ENCODE peak calls at places on chromosomes 7 and 10, in five cellular contexts. One of them, this sample, is unnamed.
A peak's percentile ranks its signal among the peaks of the same experiment; 100 is the strongest.

GRCh38 chr7:3065724-3066143 is 22.1 kb upstream of the CARD11 start:
- DNase-seq in AG04449: no peak
- DNase-seq in natural killer cell: peak; percentile 47
- DNase-seq in IMR-90: peak; percentile 4
- DNase-seq in WTC11: peak; percentile 81
- DNase-seq in this sample: peak; percentile 67

GRCh38 chr10:95742529-95742884 is 13.5 kb upstream of the ENTPD1 start:
- DNase-seq in AG04449: no peak
- DNase-seq in IMR-90: peak; percentile 5
- DNase-seq in natural killer cell: no peak
- DNase-seq in WTC11: no peak
- DNase-seq in this sample: no peak

GRCh38 chr7:143279186-143280098 is 5.3 kb upstream of the TMEM139 start:
- DNase-seq in WTC11: no peak
- DNase-seq in AG04449: no peak
- DNase-seq in IMR-90: peak; percentile 68
- DNase-seq in natural killer cell: no peak
- DNase-seq in this sample: peak; percentile 48

GRCh38 chr10:79608505-79609375 is 2.0 kb upstream of the SFTPA1 start:
- DNase-seq in AG04449: no peak
- DNase-seq in WTC11: peak; percentile 73
- DNase-seq in IMR-90: peak; percentile 14
- DNase-seq in natural killer cell: no peak
- DNase-seq in this sample: peak; percentile 77

GRCh38 chr10:22683995-22684305 is 30.4 kb downstream of the PIP4K2A start:
- DNase-seq in IMR-90: no peak
- DNase-seq in natural killer cell: no peak
- DNase-seq in AG04449: no peak
- DNase-seq in WTC11: no peak
- DNase-seq in this sample: no peak

GRCh38 chr10:133104076-133104965 is 16.6 kb downstream of the ADGRA1 start:
- DNase-seq in natural killer cell: no peak
- DNase-seq in AG04449: no peak
- DNase-seq in WTC11: no peak
- DNase-seq in IMR-90: no peak
- DNase-seq in this sample: no peak

GRCh38 chr7:96936621-96937020 is 68.7 kb upstream of the DLX6 start:
- DNase-seq in IMR-90: no peak
- DNase-seq in WTC11: no peak
- DNase-seq in AG04449: no peak
- DNase-seq in natural killer cell: no peak
- DNase-seq in this sample: no peak

GRCh38 chr7:68805159-68805558 is 793.1 kb upstream of the AUTS2 start:
- DNase-seq in natural killer cell: no peak
- DNase-seq in AG04449: no peak
- DNase-seq in IMR-90: no peak
- DNase-seq in WTC11: no peak
- DNase-seq in this sample: no peak

GRCh38 chr10:11884706-11885423 is 61.7 kb downstream of the PROSER2 start:
- DNase-seq in WTC11: no peak
- DNase-seq in natural killer cell: no peak
- DNase-seq in IMR-90: no peak
- DNase-seq in AG04449: no peak
- DNase-seq in this sample: no peak

GRCh38 chr10:91745086-91745831 is 53.0 kb upstream of the TNKS2 start:
- DNase-seq in IMR-90: no peak
- DNase-seq in WTC11: peak; percentile 68
- DNase-seq in AG04449: no peak
- DNase-seq in natural killer cell: no peak
- DNase-seq in this sample: peak; percentile 44
- TF ChIP-seq CTCF in IMR-90: peak; percentile 15
- TF ChIP-seq CTCF in WTC11: no peak
- TF ChIP-seq CTCF in AG04449: peak; percentile 42
- TF ChIP-seq CTCF in natural killer cell: no peak
- TF ChIP-seq CTCF in this sample: peak; percentile 20

GRCh38 chr10:121070257-121070656 is 219.1 kb downstream of the WDR11 start:
- DNase-seq in WTC11: peak; percentile 30
- DNase-seq in IMR-90: no peak
- DNase-seq in AG04449: no peak
- DNase-seq in natural killer cell: no peak
- DNase-seq in this sample: peak; percentile 17
- TF ChIP-seq CTCF in WTC11: peak; percentile 24
- TF ChIP-seq CTCF in IMR-90: no peak
- TF ChIP-seq CTCF in AG04449: no peak
- TF ChIP-seq CTCF in natural killer cell: no peak
- TF ChIP-seq CTCF in this sample: no peak

DNA sequence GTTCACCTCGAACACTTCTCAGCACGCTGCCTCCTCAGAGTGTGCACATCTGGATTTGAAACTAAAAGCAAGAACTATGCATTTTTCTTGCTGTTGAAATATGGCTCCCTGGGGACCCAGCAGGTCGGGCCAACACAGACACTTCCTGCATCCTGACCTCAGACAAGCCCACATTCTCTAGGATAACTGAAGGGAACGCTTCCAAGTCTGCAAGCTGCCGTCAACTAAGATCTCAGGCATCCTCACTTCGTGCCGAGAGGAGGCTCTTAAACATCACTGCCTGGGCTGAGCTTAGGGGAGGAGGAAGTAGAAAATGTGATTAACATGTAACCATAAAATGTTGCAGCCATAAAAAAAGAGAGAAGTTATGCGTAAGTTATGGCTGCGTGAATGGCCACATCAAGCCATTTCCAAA is 65.5 kb downstream of the PYROXD2 start:
- DNase-seq in IMR-90: peak; percentile 99
- DNase-seq in natural killer cell: no peak
- DNase-seq in WTC11: no peak
- DNase-seq in AG04449: peak; percentile 100
- DNase-seq in this sample: no peak
- TF ChIP-seq CTCF in IMR-90: peak; percentile 0
- TF ChIP-seq CTCF in natural killer cell: no peak
- TF ChIP-seq CTCF in WTC11: no peak
- TF ChIP-seq CTCF in AG04449: no peak
- TF ChIP-seq CTCF in this sample: no peak

GRCh38 chr7:17940302-17941170 is at the start of gene SNX13:
- DNase-seq in AG04449: peak; percentile 41
- DNase-seq in natural killer cell: peak; percentile 88
- DNase-seq in IMR-90: peak; percentile 92
- DNase-seq in WTC11: peak; percentile 94
- DNase-seq in this sample: peak; percentile 97
- TF ChIP-seq CTCF in AG04449: peak; percentile 42
- TF ChIP-seq CTCF in natural killer cell: peak; percentile 29
- TF ChIP-seq CTCF in IMR-90: peak; percentile 37
- TF ChIP-seq CTCF in WTC11: no peak
- TF ChIP-seq CTCF in this sample: peak; percentile 37

DNA sequence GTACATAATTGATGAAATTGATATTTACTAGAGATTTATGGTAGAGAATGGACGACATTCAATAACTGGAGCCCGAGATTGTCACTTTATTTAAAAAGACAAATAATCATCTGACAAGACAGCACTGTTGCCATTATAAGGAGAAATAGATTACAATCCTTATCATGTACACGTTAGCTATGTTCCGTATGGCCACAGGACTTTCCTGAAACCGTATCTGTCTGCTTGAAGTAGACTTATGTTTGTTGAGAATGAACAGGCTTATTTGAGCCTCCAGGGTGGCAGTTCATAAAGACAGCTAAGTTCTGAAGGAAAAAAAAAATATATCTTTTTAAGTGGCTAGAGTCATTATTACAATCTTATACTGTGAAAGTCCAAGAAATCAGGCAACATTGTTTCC is 317.2 kb downstream of the BICC1 start:
- DNase-seq in AG04449: no peak
- DNase-seq in WTC11: no peak
- DNase-seq in IMR-90: no peak
- DNase-seq in natural killer cell: no peak
- DNase-seq in this sample: no peak
- TF ChIP-seq CTCF in AG04449: no peak
- TF ChIP-seq CTCF in WTC11: no peak
- TF ChIP-seq CTCF in IMR-90: no peak
- TF ChIP-seq CTCF in natural killer cell: no peak
- TF ChIP-seq CTCF in this sample: no peak

This sample was measured in Calu3.